ENCODE peak calls at places on chromosomes 13 and 19, in seven cellular contexts. C is NCI-H2029 treated with DMSO at 0.1 percent for 48 hours, O is memory B cell, I is brain microvascular endothelial cell, S is NCI-H2081, Y is substantia nigra, N is cerebellar nuclear complex. Z is an unnamed sample.

GRCh38 chr13:95254341-95254740 is 46.9 kb downstream of the ABCC4 start:
- DNase-seq in C (no peak), O (no peak), I (peak; percentile 18), S (no peak), Y (no peak), N (no peak), Z (no peak)

GRCh38 chr19:55344444-55344843 is 4.8 kb downstream of the KMT5C start:
- DNase-seq in C (no peak), O (no peak), I (no peak), S (peak; percentile 70), Y (peak; percentile 60), N (no peak), Z (peak; percentile 49)

GRCh38 chr19:53907690-53908089 is 1.4 kb upstream of the CACNG7 start:
- DNase-seq in C (no peak), O (no peak), I (no peak), S (no peak), Y (no peak), N (no peak), Z (no peak)

GRCh38 chr13:110850840-110851239 is 64.0 kb downstream of the ANKRD10 start:
- DNase-seq in C (no peak), O (no peak), I (no peak), S (no peak), Y (no peak), N (no peak), Z (no peak)

GRCh38 chr13:72258340-72258981 is 391.5 kb upstream of the DACH1 start:
- DNase-seq in C (no peak), O (no peak), I (no peak), S (no peak), Y (no peak), N (no peak), Z (no peak)

GRCh38 chr13:113157206-113157928 is 1.1 kb upstream of the PROZ start:
- DNase-seq in C (no peak), O (no peak), I (no peak), S (no peak), Y (no peak), N (no peak), Z (no peak)

GRCh38 chr13:32278456-32278855 is 36.7 kb downstream of the ZAR1L start:
- DNase-seq in C (no peak), O (no peak), I (peak; percentile 58), S (no peak), Y (no peak), N (no peak), Z (no peak)

GRCh38 chr13:34189946-34190345 is 372.0 kb downstream of the RFC3 start:
- DNase-seq in C (no peak), O (no peak), I (no peak), S (no peak), Y (no peak), N (no peak), Z (no peak)

GRCh38 chr19:17865364-17866311 is 5.9 kb downstream of the RPL18A start:
- DNase-seq in C (no peak), O (no peak), I (no peak), S (no peak), Y (no peak), N (no peak), Z (no peak)

GRCh38 chr13:59691501-59692066 is 472.1 kb downstream of the DIAPH3 start:
- DNase-seq in C (no peak), O (no peak), I (no peak), S (no peak), Y (no peak), N (no peak), Z (no peak)

GRCh38 chr13:110155072-110155471 is 151.9 kb downstream of the COL4A1 start:
- DNase-seq in C (no peak), O (no peak), I (no peak), S (no peak), Y (no peak), N (no peak), Z (no peak)

GRCh38 chr13:45242070-45242469 is 41.2 kb upstream of the KCTD4 start:
- DNase-seq in C (no peak), O (no peak), I (no peak), S (no peak), Y (no peak), N (no peak), Z (no peak)

GRCh38 chr19:50569023-50569697 is 925 bp upstream of the LRRC4B start:
- DNase-seq in C (no peak), O (no peak), I (no peak), S (no peak), Y (no peak), N (no peak), Z (no peak)

GRCh38 chr19:34482380-34483250 is 1.1 kb downstream of the WTIP start:
- DNase-seq in C (no peak), O (no peak), I (no peak), S (no peak), Y (no peak), N (no peak), Z (no peak)

GRCh38 chr13:23752111-23753001 is 136.8 kb downstream of the MIPEP start:
- DNase-seq in C (no peak), O (no peak), I (no peak), S (no peak), Y (no peak), N (no peak), Z (no peak)

GRCh38 chr19:47107201-47107952 is 6.2 kb downstream of the ZC3H4 start:
- DNase-seq in C (no peak), O (no peak), I (no peak), S (no peak), Y (no peak), N (no peak), Z (peak; percentile 25)

GRCh38 chr19:49333426-49334288 is 1.5 kb upstream of the CD37 start:
- DNase-seq in C (no peak), O (peak; percentile 77), I (no peak), S (no peak), Y (peak; percentile 10), N (no peak), Z (no peak)

GRCh38 chr19:4645718-4646117 is 6.4 kb downstream of the TNFAIP8L1 start:
- DNase-seq in C (no peak), O (no peak), I (no peak), S (no peak), Y (no peak), N (no peak), Z (no peak)

GRCh38 chr19:52880895-52881389 is 16.5 kb downstream of the ZNF320 start:
- DNase-seq in C (no peak), O (no peak), I (no peak), S (no peak), Y (no peak), N (no peak), Z (no peak)

GRCh38 chr13:33642374-33643065 is 175.4 kb upstream of the RFC3 start:
- DNase-seq in C (no peak), O (no peak), I (no peak), S (no peak), Y (no peak), N (no peak), Z (no peak)

GRCh38 chr13:102555914-102556553 is 40.8 kb upstream of the TPP2 start:
- DNase-seq in C (peak; percentile 0), O (no peak), I (peak; percentile 36), S (peak; percentile 56), Y (no peak), N (peak; percentile 64), Z (no peak)

GRCh38 chr13:32549788-32550187 is 11.2 kb upstream of the N4BP2L2 start:
- DNase-seq in C (no peak), O (no peak), I (no peak), S (no peak), Y (no peak), N (no peak), Z (no peak)

GRCh38 chr13:21309542-21310172 is 133.2 kb downstream of the MRPL57 start:
- DNase-seq in C (no peak), O (no peak), I (no peak), S (no peak), Y (no peak), N (no peak), Z (no peak)

GRCh38 chr13:31064636-31065035 is 97.1 kb downstream of the HSPH1 start:
- DNase-seq in C (no peak), O (no peak), I (no peak), S (no peak), Y (no peak), N (no peak), Z (no peak)

GRCh38 chr19:49336482-49337266 is 1.5 kb downstream of the CD37 start:
- DNase-seq in C (no peak), O (no peak), I (no peak), S (no peak), Y (no peak), N (no peak), Z (no peak)

GRCh38 chr13:44243198-44243852 is 130.3 kb upstream of the SERP2 start:
- DNase-seq in C (no peak), O (no peak), I (peak; percentile 70), S (peak; percentile 61), Y (peak; percentile 67), N (no peak), Z (no peak)

GRCh38 chr13:98942485-98942884 is 35.4 kb downstream of the DOCK9 start:
- DNase-seq in C (no peak), O (no peak), I (no peak), S (no peak), Y (no peak), N (no peak), Z (no peak)

GRCh38 chr13:99380921-99381645 is 73.9 kb upstream of the GPR183 start:
- DNase-seq in C (no peak), O (peak; percentile 29), I (no peak), S (no peak), Y (no peak), N (no peak), Z (no peak)

GRCh38 chr19:33815410-33816340 is 19.0 kb downstream of the KCTD15 start:
- DNase-seq in C (no peak), O (no peak), I (peak; percentile 53), S (no peak), Y (no peak), N (no peak), Z (no peak)

GRCh38 chr13:26007261-26007765 is 44.5 kb downstream of the SHISA2 start:
- DNase-seq in C (no peak), O (no peak), I (no peak), S (no peak), Y (no peak), N (no peak), Z (no peak)